ENCODE peak calls at places on chromosome 5, in five cellular contexts. C is astrocyte of the cerebellum, D is T-helper 2 cell, P is substantia nigra, J is head of caudate nucleus. I is an unnamed sample.

GRCh38 chr5:132296412-132297001 is 2.3 kb downstream of the SLC22A4 start:
- DNase-seq in P (no peak), D (no peak), C (no peak), J (no peak), I (no peak)

GRCh38 chr5:96745844-96746531 is 61.8 kb downstream of the ERAP1 start:
- DNase-seq in P (no peak), C (no peak), D (no peak), J (no peak), I (no peak)

GRCh38 chr5:178094345-178094744 is 19.0 kb upstream of the N4BP3 start:
- DNase-seq in C (no peak), D (no peak), J (no peak), P (no peak), I (no peak)

GRCh38 chr5:104189031-104189430 is 626.4 kb upstream of the NUDT12 start:
- DNase-seq in C (peak), D (no peak), J (no peak), P (no peak), I (no peak)

GRCh38 chr5:65984098-65984885 is 57.9 kb downstream of the ERBIN start:
- DNase-seq in J (no peak), C (no peak), P (no peak), D (no peak), I (no peak)

GRCh38 chr5:178074266-178074952 is 38.9 kb upstream of the N4BP3 start:
- DNase-seq in D (no peak), J (no peak), P (no peak), C (peak), I (no peak)

GRCh38 chr5:80187274-80187673 is 68.6 kb downstream of the SERINC5 start:
- DNase-seq in P (no peak), D (no peak), J (no peak), C (no peak), I (no peak)

GRCh38 chr5:135426102-135427082 is 20.8 kb downstream of the DCANP1 start:
- DNase-seq in P (no peak), J (no peak), D (no peak), C (no peak), I (peak)

GRCh38 chr5:151092750-151093149 is 11.9 kb upstream of the TNIP1 start:
- DNase-seq in C (no peak), P (no peak), D (no peak), J (no peak), I (no peak)

GRCh38 chr5:17203329-17204132 is 13.9 kb upstream of the BASP1 start:
- DNase-seq in J (no peak), C (peak), D (no peak), P (no peak), I (peak)

GRCh38 chr5:172792693-172793570 is 21.9 kb upstream of the DUSP1 start:
- DNase-seq in J (no peak), P (no peak), D (no peak), C (no peak), I (no peak)

GRCh38 chr5:111747336-111747735 is 9.7 kb downstream of the NREP start:
- DNase-seq in J (no peak), D (no peak), C (no peak), P (no peak), I (no peak)

GRCh38 chr5:36066540-36067210 is at the start of gene UGT3A2:
- DNase-seq in D (no peak), J (no peak), C (no peak), P (no peak), I (no peak)